ENCODE peak calls at places on chromosomes 6 and 20, in eight cellular contexts. E is kidney, Y is fibroblast of lung, P is MM.1S, C is DND-41, L is PC-3, W is HCT116, X is IMR-90. F is an unnamed sample. For H3K4me1, the result is how much of the 10 kb centered on the place peaks cover.

GRCh38 chr20:13008761-13009681 is at the start of gene SPTLC3:
- DNase-seq in P (no peak), E (peak), L (peak), C (no peak), W (no peak), X (peak), Y (peak), F (peak)

GRCh38 chr6:35782424-35782823 is 1.6 kb downstream of the CLPSL1 start:
- DNase-seq in W (no peak), X (no peak), P (no peak), C (no peak), L (peak), E (no peak), Y (no peak), F (no peak)

GRCh38 chr6:20811112-20811746 is 277.0 kb downstream of the CDKAL1 start:
- DNase-seq in W (peak), E (no peak), X (peak), C (no peak), L (peak), P (no peak), Y (peak), F (no peak)

GRCh38 chr6:16239798-16240123 is 1.4 kb downstream of the GMPR start:
- DNase-seq in E (no peak), P (no peak), W (peak), X (peak), C (no peak), Y (peak), L (no peak), F (no peak)

GRCh38 chr6:39319621-39320369 is 2.7 kb downstream of the KCNK16 start:
- DNase-seq in W (no peak), C (no peak), L (no peak), Y (no peak), X (no peak), P (no peak), E (no peak), F (no peak)

GRCh38 chr20:44074252-44075151 is 112.5 kb downstream of the JPH2 start:
- DNase-seq in P (no peak), X (peak), Y (peak), L (peak), E (peak), C (no peak), W (no peak), F (no peak)

GRCh38 chr6:110415297-110415916 is at the start of gene DDO:
- DNase-seq in E (peak), P (peak), X (peak), L (peak), Y (peak), W (no peak), C (no peak), F (peak)

GRCh38 chr6:166618866-166619761 is 7.9 kb downstream of the RPS6KA2 start:
- DNase-seq in X (peak), P (no peak), E (no peak), W (no peak), L (no peak), Y (peak), C (no peak), F (peak)

GRCh38 chr20:44701116-44701865 is 13.9 kb upstream of the CCN5 start:
- DNase-seq in C (no peak), W (no peak), L (no peak), Y (no peak), X (peak), E (peak), P (no peak), F (no peak)

GRCh38 chr6:10237284-10238043 is 177.4 kb downstream of the TFAP2A start:
- DNase-seq in W (peak), C (no peak), E (no peak), Y (peak), P (no peak), X (peak), L (peak), F (no peak)

GRCh38 chr20:38748863-38749153 is 548 bp downstream of the ACTR5 start:
- DNase-seq in P (peak), Y (no peak), C (peak), E (no peak), W (peak), L (peak), X (no peak), F (peak)

GRCh38 chr20:31839782-31840487 is 5.5 kb downstream of the FOXS1 start:
- DNase-seq in L (no peak), Y (no peak), P (no peak), X (no peak), W (no peak), E (no peak), C (no peak), F (no peak)

GRCh38 chr6:168683621-168684020 is 242.6 kb downstream of the SMOC2 start:
- DNase-seq in E (no peak), Y (no peak), L (no peak), W (no peak), X (no peak), P (no peak), C (no peak), F (no peak)

GRCh38 chr20:63128367-63128766 is 87.6 kb downstream of the YTHDF1 start:
- DNase-seq in W (no peak), Y (no peak), X (no peak), P (no peak), C (no peak), E (peak), L (no peak), F (no peak)

GRCh38 chr6:14682821-14683220 is 563.0 kb upstream of the JARID2 start:
- DNase-seq in Y (peak), W (no peak), X (peak), C (no peak), P (no peak), E (no peak), L (peak), F (no peak)

GRCh38 chr6:52516269-52516668 is 60.6 kb downstream of the TRAM2 start:
- DNase-seq in P (no peak), L (no peak), Y (no peak), E (no peak), C (no peak), X (no peak), W (no peak), F (no peak)

GRCh38 chr6:106517699-106518098 is 111.6 kb downstream of the RTN4IP1 start:
- DNase-seq in L (no peak), P (no peak), Y (no peak), E (no peak), X (no peak), W (no peak), C (no peak), F (no peak)
- H3K4me1 ChIP-seq in L (half or more), P (under half), Y (under half), E (under half), X (under half), W (under half), C (half or more), F (under half)

GRCh38 chr6:137850137-137850714 is 16.8 kb upstream of the TNFAIP3 start:
- DNase-seq in X (no peak), Y (no peak), E (no peak), L (no peak), W (no peak), P (no peak), C (no peak), F (no peak)

GRCh38 chr6:137850816-137851602 is 16.1 kb upstream of the TNFAIP3 start:
- DNase-seq in X (no peak), C (no peak), E (no peak), Y (no peak), L (no peak), W (no peak), P (no peak), F (no peak)

GRCh38 chr6:137848672-137849071 is 18.4 kb upstream of the TNFAIP3 start:
- DNase-seq in W (no peak), E (no peak), X (peak), P (no peak), L (no peak), Y (peak), C (no peak), F (no peak)

GRCh38 chr6:137849076-137849708 is 17.9 kb upstream of the TNFAIP3 start:
- DNase-seq in E (no peak), Y (peak), C (no peak), L (no peak), W (no peak), P (no peak), X (peak), F (no peak)

DNA sequence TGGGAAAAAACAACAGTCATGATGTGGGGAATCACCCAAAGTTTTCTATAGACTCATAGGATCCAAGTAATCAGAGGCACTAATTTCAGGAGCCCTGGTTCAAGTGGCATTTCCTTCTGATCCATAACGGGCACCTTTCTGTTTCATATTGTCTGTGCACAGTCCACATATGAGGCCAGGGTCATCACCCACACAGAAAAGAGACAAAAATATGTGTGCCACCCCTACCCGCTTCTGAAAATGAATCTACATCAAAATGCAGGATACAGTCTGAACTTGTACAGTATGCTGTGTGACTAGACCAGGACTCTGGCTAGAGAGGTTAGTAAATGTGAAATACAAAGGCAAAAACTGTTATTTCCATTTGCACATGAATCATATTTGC is 17.4 kb upstream of the TNFAIP3 start:
- DNase-seq in L (no peak), W (no peak), X (no peak), C (no peak), E (no peak), P (no peak), Y (no peak), F (no peak)
- H3K9ac ChIP-seq in L (no peak), W (no peak), X (peak), C (no peak), E (no peak), P (no peak), Y (no peak), F (no peak)

GRCh38 chr6:154341876-154342275 is 14.7 kb downstream of the IPCEF1 start:
- DNase-seq in X (peak), W (no peak), Y (peak), P (no peak), E (no peak), L (no peak), C (no peak), F (no peak)

GRCh38 chr6:154345811-154346210 is 10.8 kb downstream of the IPCEF1 start:
- DNase-seq in P (no peak), L (no peak), C (no peak), X (no peak), Y (no peak), W (no peak), E (no peak), F (no peak)

GRCh38 chr6:154341326-154341725 is 15.3 kb downstream of the IPCEF1 start:
- DNase-seq in P (no peak), X (no peak), C (no peak), E (no peak), W (no peak), L (no peak), Y (no peak), F (no peak)

GRCh38 chr6:154347981-154348380 is 8.6 kb downstream of the IPCEF1 start:
- DNase-seq in L (no peak), P (no peak), W (no peak), E (no peak), Y (peak), C (no peak), X (peak), F (no peak)

DNA sequence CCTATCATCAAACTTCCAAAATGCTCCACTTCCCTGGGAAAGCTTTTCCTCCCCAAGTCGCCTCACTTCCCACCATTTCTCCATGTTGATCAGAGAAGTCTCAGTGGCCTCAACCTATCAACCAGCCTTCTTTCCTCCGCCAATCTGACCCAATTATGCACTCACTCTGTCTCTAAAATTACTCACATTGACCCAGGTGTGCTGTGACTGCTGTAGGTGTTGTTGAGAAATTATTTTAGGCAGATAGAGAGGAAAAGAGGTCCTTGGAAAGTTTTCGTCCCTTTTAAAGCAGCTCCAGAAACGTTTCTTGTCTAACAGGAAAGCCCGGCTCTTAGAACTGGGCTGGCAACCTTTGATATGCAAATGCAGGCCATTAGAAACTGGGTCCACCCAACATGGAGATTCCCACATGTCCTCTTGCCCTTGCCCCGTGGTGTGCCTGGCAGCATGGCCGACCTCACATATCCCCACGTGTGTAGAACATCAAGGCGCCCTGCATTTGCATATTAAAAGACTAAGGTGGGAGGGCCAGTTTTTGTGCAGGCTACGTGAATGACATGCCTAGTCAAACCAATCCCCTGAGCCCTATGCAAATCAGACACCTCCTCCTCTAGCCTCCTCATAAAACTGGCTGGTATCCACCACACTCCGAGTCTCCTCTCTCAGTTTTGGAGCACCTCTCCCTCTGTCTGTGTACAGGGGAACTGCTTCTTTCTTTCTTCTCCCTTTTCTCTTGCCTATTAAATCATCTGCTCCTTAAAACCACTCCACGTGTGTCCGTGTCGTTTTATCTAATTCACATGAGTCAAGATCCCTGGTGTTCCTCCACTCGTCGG is 12.9 kb downstream of the IPCEF1 start:
- DNase-seq in W (peak), E (peak), L (peak), P (no peak), Y (peak), C (peak), X (peak), F (peak)
- TF ChIP-seq CTCF in W (peak), E (peak), L (peak), P (no peak), Y (peak), C (peak), X (peak), F (no peak)

GRCh38 chr6:158518196-158519127 is 41.4 kb upstream of the TMEM181 start:
- DNase-seq in E (no peak), C (peak), Y (peak), X (peak), P (peak), L (peak), W (peak), F (peak)
- H3K4me1 ChIP-seq in E (under half), C (half or more), Y (under half), X (under half), P (under half), L (under half), W (under half), F (under half)

DNA sequence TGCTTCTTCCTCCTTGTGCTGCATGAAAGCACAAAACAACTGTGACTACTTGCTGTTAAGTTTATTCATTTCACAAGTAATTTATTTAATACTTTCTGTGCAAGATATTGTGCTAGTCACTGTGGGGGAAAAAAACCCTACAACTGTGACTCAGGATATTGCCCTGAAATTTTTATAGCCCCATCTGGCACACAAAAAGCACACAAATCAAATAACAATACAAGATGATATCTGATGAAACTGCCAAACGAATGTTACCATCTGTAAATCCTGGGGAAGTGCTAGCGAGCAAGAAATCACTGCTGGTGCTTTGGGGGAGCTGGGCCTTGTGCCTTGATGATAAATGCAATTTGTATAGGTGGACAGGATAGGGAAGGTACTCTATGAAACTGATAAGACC is 115.5 kb downstream of the RTN4IP1 start:
- DNase-seq in X (no peak), Y (no peak), L (peak), P (no peak), E (no peak), C (peak), W (no peak), F (peak)
- H3K9ac ChIP-seq in X (no peak), Y (no peak), L (peak), P (no peak), E (no peak), C (peak), W (no peak), F (no peak)

GRCh38 chr6:46421239-46421638 is 70.0 kb downstream of the RCAN2 start:
- DNase-seq in P (no peak), W (no peak), Y (no peak), X (no peak), L (peak), E (no peak), C (no peak), F (no peak)
- TF ChIP-seq CTCF in P (no peak), W (no peak), Y (no peak), X (no peak), L (no peak), E (no peak), C (no peak), F (no peak)

F was measured in colonic mucosa.